ENCODE peak calls at places on chromosomes 12 and 14, in seven cellular contexts. F is H9, Q is neuronal stem cell, G is mesenchymal stem cell, R is IMR-90, U is H1, E is trophoblast cell. W is an unnamed sample.

GRCh38 chr12:89472508-89472907 is 52.1 kb downstream of the GALNT4 start:
- DNase-seq in U (no peak), E (no peak), Q (no peak), G (peak; percentile 18), F (no peak), R (peak; percentile 84), W (no peak)

GRCh38 chr14:79395061-79395460 is 816.2 kb downstream of the DIO2 start:
- DNase-seq in U (no peak), Q (no peak), R (peak; percentile 54), E (peak; percentile 80), G (peak; percentile 12), F (no peak), W (no peak)

GRCh38 chr12:62698701-62699101 is 232.1 kb downstream of the MON2 start:
- DNase-seq in Q (no peak), F (no peak), U (no peak), G (no peak), R (peak; percentile 73), E (no peak), W (no peak)

GRCh38 chr14:75234173-75234855 is 44.3 kb upstream of the FOS start:
- DNase-seq in U (no peak), E (peak; percentile 58), Q (no peak), G (peak; percentile 92), F (no peak), R (peak; percentile 90), W (no peak)

GRCh38 chr14:91858536-91859275 is 8.6 kb downstream of the TC2N start:
- DNase-seq in E (peak; percentile 15), Q (no peak), F (no peak), R (peak; percentile 66), G (peak; percentile 37), U (no peak), W (peak; percentile 67)

GRCh38 chr12:129305851-129306250 is 452.6 kb downstream of the GLT1D1 start:
- DNase-seq in G (no peak), Q (no peak), R (no peak), U (no peak), F (no peak), E (no peak), W (no peak)

GRCh38 chr12:1885605-1886245 is 32.7 kb downstream of the CACNA2D4 start:
- DNase-seq in F (no peak), U (no peak), E (no peak), Q (no peak), G (no peak), R (no peak), W (no peak)

GRCh38 chr14:105168979-105169507 is 467 bp upstream of the JAG2 start:
- DNase-seq in G (peak; percentile 9), R (no peak), E (peak; percentile 24), F (peak; percentile 77), Q (peak; percentile 57), U (peak; percentile 88), W (peak; percentile 53)

GRCh38 chr14:96212896-96213295 is 8.3 kb downstream of the BDKRB2 start:
- DNase-seq in G (no peak), U (no peak), Q (no peak), R (no peak), E (no peak), F (no peak), W (no peak)

GRCh38 chr14:52333823-52334657 is 19.9 kb downstream of the PTGER2 start:
- DNase-seq in F (no peak), R (peak; percentile 38), Q (no peak), U (no peak), E (no peak), G (no peak), W (no peak)

GRCh38 chr14:103001651-103002396 is 55.5 kb downstream of the CDC42BPB start:
- DNase-seq in E (no peak), R (no peak), U (no peak), F (no peak), G (no peak), Q (no peak), W (no peak)

GRCh38 chr14:102811254-102811963 is 34.2 kb downstream of the TRAF3 start:
- DNase-seq in U (no peak), F (no peak), G (no peak), E (peak; percentile 70), R (no peak), Q (no peak), W (no peak)

GRCh38 chr12:32877670-32878459 is 18.7 kb downstream of the PKP2 start:
- DNase-seq in U (no peak), Q (no peak), F (no peak), G (peak; percentile 11), E (no peak), R (no peak), W (peak; percentile 69)

GRCh38 chr12:67211494-67211893 is 57.7 kb upstream of the CAND1 start:
- DNase-seq in G (no peak), U (no peak), F (no peak), E (no peak), Q (no peak), R (no peak), W (no peak)

GRCh38 chr12:94879542-94879941 is 124.0 kb downstream of the NDUFA12 start:
- DNase-seq in F (no peak), R (peak; percentile 7), U (no peak), E (peak; percentile 53), Q (peak; percentile 48), G (peak; percentile 18), W (peak; percentile 30)

GRCh38 chr12:2624543-2625266 is 170.1 kb upstream of the FKBP4 start:
- DNase-seq in G (peak; percentile 60), Q (peak; percentile 36), E (peak; percentile 97), F (peak; percentile 87), R (peak; percentile 59), U (peak; percentile 89), W (peak; percentile 93)

GRCh38 chr12:53726342-53726741 is 910 bp downstream of the CALCOCO1 start:
- DNase-seq in R (no peak), U (no peak), G (no peak), F (no peak), Q (no peak), E (no peak), W (no peak)

GRCh38 chr12:91434081-91434480 is 251.5 kb upstream of the DCN start:
- DNase-seq in G (no peak), Q (no peak), E (peak; percentile 79), U (no peak), F (no peak), R (no peak), W (no peak)

GRCh38 chr12:63294327-63294632 is 143.3 kb upstream of the AVPR1A start:
- DNase-seq in U (no peak), E (peak; percentile 92), Q (no peak), F (no peak), G (peak; percentile 81), R (peak; percentile 66), W (peak; percentile 65)

GRCh38 chr12:12474471-12474928 is 88.2 kb downstream of the DUSP16 start:
- DNase-seq in F (no peak), R (no peak), Q (no peak), U (peak; percentile 30), E (no peak), G (no peak), W (no peak)

GRCh38 chr12:30863839-30864238 is 62.7 kb upstream of the TSPAN11 start:
- DNase-seq in R (no peak), F (no peak), E (no peak), G (no peak), Q (no peak), U (peak; percentile 39), W (peak; percentile 19)

GRCh38 chr12:46450279-46450748 is 77.7 kb upstream of the SLC38A2 start:
- DNase-seq in G (no peak), R (no peak), Q (no peak), U (no peak), E (no peak), F (no peak), W (no peak)

GRCh38 chr12:104250366-104251125 is 35.0 kb downstream of the TXNRD1 start:
- DNase-seq in U (no peak), E (no peak), F (no peak), Q (no peak), G (no peak), R (no peak), W (no peak)

GRCh38 chr12:121246893-121247557 is 37.1 kb downstream of the P2RX4 start:
- DNase-seq in Q (no peak), E (no peak), F (no peak), G (no peak), R (no peak), U (no peak), W (no peak)

GRCh38 chr12:59070534-59070933 is 150.2 kb upstream of the LRIG3 start:
- DNase-seq in F (no peak), R (no peak), G (no peak), U (no peak), Q (no peak), E (no peak), W (no peak)

GRCh38 chr12:55696796-55697462 is 10.8 kb downstream of the ITGA7 start:
- DNase-seq in R (no peak), U (no peak), Q (no peak), E (no peak), F (no peak), G (no peak), W (no peak)

GRCh38 chr12:55697686-55698085 is 10.0 kb downstream of the ITGA7 start:
- DNase-seq in U (no peak), E (no peak), Q (no peak), G (no peak), F (no peak), R (no peak), W (no peak)

GRCh38 chr12:55698965-55699364 is 8.7 kb downstream of the ITGA7 start:
- DNase-seq in F (no peak), U (no peak), E (no peak), R (no peak), Q (no peak), G (no peak), W (no peak)

GRCh38 chr12:55699471-55700055 is 8.1 kb downstream of the ITGA7 start:
- DNase-seq in E (no peak), G (no peak), Q (no peak), R (no peak), U (no peak), F (no peak), W (no peak)

GRCh38 chr12:55698241-55698955 is 9.3 kb downstream of the ITGA7 start:
- DNase-seq in G (no peak), R (no peak), U (no peak), Q (no peak), F (no peak), E (no peak), W (no peak)
- H3K4ac ChIP-seq in G (no peak overlapping the region), R (no peak overlapping the region), U (no peak overlapping the region), Q (no peak overlapping the region), F (no peak overlapping the region), E (no peak overlapping the region), W (no peak overlapping the region)

GRCh38 chr12:112194601-112195247 is 69.4 kb downstream of the TRAFD1 start:
- DNase-seq in E (no peak), U (no peak), G (no peak), R (no peak), Q (no peak), F (no peak), W (no peak)
- H2BK5ac ChIP-seq in E (no peak overlapping the region), U (no peak overlapping the region), G (no peak overlapping the region), R (no peak overlapping the region), Q (no peak overlapping the region), F (no peak overlapping the region), W (no peak overlapping the region)

GRCh38 chr14:100654814-100655795 is 67.9 kb upstream of the BEGAIN start:
- DNase-seq in U (peak; percentile 83), G (no peak), R (no peak), E (peak; percentile 74), Q (no peak), F (peak; percentile 66), W (peak; percentile 37)
- H3K4me2 ChIP-seq in U (peak overlapping the region; percentile 70), G (peak overlapping the region; percentile 20), R (no peak overlapping the region), E (peak overlapping the region; percentile 70), Q (peak overlapping the region; percentile 37), F (no peak overlapping the region), W (no peak overlapping the region)

DNA sequence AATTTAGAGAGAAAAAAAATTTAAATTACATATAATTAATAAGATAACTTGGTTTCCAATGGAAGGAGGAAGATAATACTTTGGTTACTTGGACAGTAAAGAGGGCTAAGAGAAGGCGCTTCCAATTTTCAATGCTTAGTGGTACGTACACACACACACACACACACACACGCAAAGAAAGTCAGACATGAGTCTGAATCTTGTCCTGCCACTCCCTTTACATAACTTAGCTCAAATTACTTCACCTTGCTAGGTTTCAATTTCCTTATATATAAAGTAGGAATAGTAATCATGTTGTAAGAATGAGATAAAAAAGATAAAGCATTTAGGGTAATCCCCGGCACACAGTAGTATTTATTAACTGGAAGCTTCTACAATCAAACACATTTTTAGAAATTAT is 39.7 kb upstream of the VCPKMT start:
- DNase-seq in U (no peak), E (no peak), G (no peak), F (no peak), R (no peak), Q (no peak), W (no peak)
- H3K4ac ChIP-seq in U (no peak overlapping the region), E (no peak overlapping the region), G (no peak overlapping the region), F (no peak overlapping the region), R (no peak overlapping the region), Q (no peak overlapping the region), W (no peak overlapping the region)